ENCODE peak calls at places on chromosomes 5 and 9, in six cellular contexts. G, P, Y, V, A and U are unnamed samples.

GRCh38 chr5:62395210-62395950 is 8.3 kb downstream of the DIMT1 start:
- DNase-seq in P (no peak), V (no peak), Y (peak), G (no peak), A (no peak), U (peak)

GRCh38 chr9:3074247-3074646 is 230.4 kb upstream of the PUM3 start:
- DNase-seq in Y (no peak), V (no peak), A (no peak), G (no peak), P (no peak), U (no peak)

GRCh38 chr9:32508728-32509127 is 17.3 kb downstream of the RIGI start:
- DNase-seq in Y (no peak), V (no peak), P (no peak), A (no peak), G (no peak), U (no peak)

GRCh38 chr9:101398930-101399640 is 434 bp downstream of the ZNF189 start:
- DNase-seq in Y (no peak), A (no peak), P (no peak), V (no peak), G (peak), U (peak)

GRCh38 chr5:52893105-52893504 is 96.0 kb upstream of the ITGA2 start:
- DNase-seq in G (no peak), V (no peak), Y (peak), A (no peak), P (no peak), U (no peak)

GRCh38 chr9:107484117-107484723 is 5.3 kb downstream of the KLF4 start:
- DNase-seq in A (no peak), P (no peak), G (peak), V (peak), Y (peak), U (no peak)

GRCh38 chr9:34571180-34571800 is 18.2 kb downstream of the CNTFR start:
- DNase-seq in V (no peak), G (no peak), P (no peak), Y (no peak), A (no peak), U (no peak)

GRCh38 chr5:143527808-143528207 is 124.3 kb upstream of the NR3C1 start:
- DNase-seq in G (no peak), Y (peak), V (no peak), A (no peak), P (no peak), U (no peak)

GRCh38 chr5:87076931-87077330 is 190.8 kb upstream of the RASA1 start:
- DNase-seq in A (no peak), G (no peak), V (no peak), Y (no peak), P (no peak), U (no peak)

GRCh38 chr9:113343732-113344231 is 3.7 kb upstream of the WDR31 start:
- DNase-seq in Y (peak), V (no peak), P (peak), G (peak), A (no peak), U (peak)

GRCh38 chr5:40987349-40987748 is 78.1 kb downstream of the C7 start:
- DNase-seq in Y (no peak), P (no peak), V (no peak), G (no peak), A (no peak), U (no peak)

GRCh38 chr5:13211064-13211463 is 733.4 kb downstream of the DNAH5 start:
- DNase-seq in V (no peak), P (no peak), A (no peak), G (no peak), Y (no peak), U (no peak)

GRCh38 chr5:177595026-177595585 is 3.1 kb downstream of the TMED9 start:
- DNase-seq in A (no peak), G (no peak), V (no peak), P (no peak), Y (no peak), U (no peak)

GRCh38 chr9:138015021-138015829 is 137.6 kb downstream of the CACNA1B start:
- DNase-seq in Y (no peak), P (no peak), A (no peak), G (no peak), V (no peak), U (no peak)

GRCh38 chr9:111604054-111604615 is 4.7 kb upstream of the PTGR1 start:
- DNase-seq in G (no peak), A (no peak), P (no peak), Y (no peak), V (no peak), U (no peak)

GRCh38 chr9:19200234-19200633 is 30.3 kb upstream of the DENND4C start:
- DNase-seq in Y (no peak), A (no peak), G (no peak), P (no peak), V (no peak), U (no peak)

GRCh38 chr5:2802693-2803365 is 51.4 kb upstream of the IRX2 start:
- DNase-seq in Y (no peak), P (no peak), G (no peak), V (peak), A (no peak), U (no peak)

GRCh38 chr5:78889759-78890158 is 95.4 kb downstream of the ARSB start:
- DNase-seq in V (no peak), Y (peak), A (no peak), G (no peak), P (no peak), U (no peak)

GRCh38 chr5:139105621-139106071 is 92.5 kb downstream of the SIL1 start:
- DNase-seq in G (no peak), P (peak), Y (no peak), A (no peak), V (no peak), U (no peak)

GRCh38 chr5:148990817-148991216 is 72.0 kb downstream of the SH3TC2 start:
- DNase-seq in V (no peak), Y (no peak), G (no peak), P (no peak), A (no peak), U (no peak)

GRCh38 chr9:70362952-70363351 is 51.5 kb downstream of the KLF9 start:
- DNase-seq in P (no peak), Y (no peak), A (no peak), G (no peak), V (no peak), U (no peak)